ENCODE peak calls at places on chromosomes 2 and 18, in seven cellular contexts. D is SK-N-SH, J is breast epithelium, I is IMR-90, Y is neural progenitor cell, Z is left ventricle myocardium inferior, O is suprapubic skin. U is an unnamed sample.

GRCh38 chr2:63865159-63865799 is 23.6 kb downstream of the UGP2 start:
- DNase-seq in D (no peak), J (no peak), I (peak; percentile 60), Y (no peak), Z (no peak), O (no peak), U (no peak)

GRCh38 chr2:71001592-71002570 is 7.2 kb upstream of the TEX261 start:
- DNase-seq in D (peak; percentile 32), J (no peak), I (no peak), Y (peak; percentile 89), Z (no peak), O (no peak), U (no peak)

GRCh38 chr2:174125151-174125550 is 123.2 kb downstream of the OLA1 start:
- DNase-seq in D (no peak), J (no peak), I (no peak), Y (peak; percentile 60), Z (no peak), O (no peak), U (no peak)

GRCh38 chr18:4636957-4637356 is 181.8 kb upstream of the DLGAP1 start:
- DNase-seq in D (no peak), J (no peak), I (no peak), Y (peak; percentile 31), Z (no peak), O (no peak), U (no peak)

GRCh38 chr2:188456114-188456909 is 164.6 kb downstream of the GULP1 start:
- DNase-seq in D (no peak), J (no peak), I (no peak), Y (peak; percentile 19), Z (no peak), O (no peak), U (no peak)

GRCh38 chr2:100667801-100668200 is 105.0 kb downstream of the PDCL3 start:
- DNase-seq in D (no peak), J (no peak), I (no peak), Y (no peak), Z (no peak), O (no peak), U (no peak)

GRCh38 chr2:218389333-218390150 is 7.5 kb downstream of the SLC11A1 start:
- DNase-seq in D (no peak), J (no peak), I (no peak), Y (no peak), Z (no peak), O (no peak), U (no peak)

GRCh38 chr18:76231402-76231801 is 263.6 kb downstream of the ZNF516 start:
- DNase-seq in D (no peak), J (no peak), I (no peak), Y (no peak), Z (no peak), O (no peak), U (no peak)

GRCh38 chr2:239214725-239215124 is 186.1 kb downstream of the HDAC4 start:
- DNase-seq in D (no peak), J (no peak), I (no peak), Y (no peak), Z (no peak), O (no peak), U (no peak)

GRCh38 chr2:64937341-64938230 is 51.6 kb upstream of the SLC1A4 start:
- DNase-seq in D (no peak), J (no peak), I (no peak), Y (no peak), Z (peak; percentile 30), O (no peak), U (no peak)
- H3K27ac ChIP-seq in D (no peak overlapping the region), J (no peak overlapping the region), I (no peak overlapping the region), Y (no peak overlapping the region), Z (no peak overlapping the region), O (no peak overlapping the region), U (no peak overlapping the region)

GRCh38 chr2:205762883-205763282 is 80.6 kb downstream of the NRP2 start:
- DNase-seq in D (no peak), J (no peak), I (peak; percentile 31), Y (no peak), Z (no peak), O (no peak), U (no peak)
- H3K36me3 ChIP-seq in D (peaks cover 39% of the 10 kb centered on the region), J (no peaks in the 10 kb centered on the region), I (peaks cover 56% of the 10 kb centered on the region), Y (no peaks in the 10 kb centered on the region), Z (no peaks in the 10 kb centered on the region), O (no peaks in the 10 kb centered on the region), U (no peaks in the 10 kb centered on the region)

GRCh38 chr2:207706936-207707860 is 4.2 kb upstream of the CCNYL1 start:
- DNase-seq in D (no peak), J (no peak), I (no peak), Y (no peak), Z (no peak), O (no peak), U (no peak)
- H3K27ac ChIP-seq in D (no peak overlapping the region), J (no peak overlapping the region), I (no peak overlapping the region), Y (no peak overlapping the region), Z (no peak overlapping the region), O (no peak overlapping the region), U (no peak overlapping the region)

GRCh38 chr2:38568724-38569478 is 33.8 kb downstream of the HNRNPLL start:
- DNase-seq in D (no peak), J (no peak), I (no peak), Y (no peak), Z (no peak), O (no peak), U (no peak)
- H3K36me3 ChIP-seq in D (peaks cover 78% of the 10 kb centered on the region), J (peaks cover 16% of the 10 kb centered on the region), I (peaks cover 33% of the 10 kb centered on the region), Y (peaks cover 44% of the 10 kb centered on the region), Z (peaks cover 90% of the 10 kb centered on the region), O (peaks cover 61% of the 10 kb centered on the region), U (peaks cover 26% of the 10 kb centered on the region)

DNA sequence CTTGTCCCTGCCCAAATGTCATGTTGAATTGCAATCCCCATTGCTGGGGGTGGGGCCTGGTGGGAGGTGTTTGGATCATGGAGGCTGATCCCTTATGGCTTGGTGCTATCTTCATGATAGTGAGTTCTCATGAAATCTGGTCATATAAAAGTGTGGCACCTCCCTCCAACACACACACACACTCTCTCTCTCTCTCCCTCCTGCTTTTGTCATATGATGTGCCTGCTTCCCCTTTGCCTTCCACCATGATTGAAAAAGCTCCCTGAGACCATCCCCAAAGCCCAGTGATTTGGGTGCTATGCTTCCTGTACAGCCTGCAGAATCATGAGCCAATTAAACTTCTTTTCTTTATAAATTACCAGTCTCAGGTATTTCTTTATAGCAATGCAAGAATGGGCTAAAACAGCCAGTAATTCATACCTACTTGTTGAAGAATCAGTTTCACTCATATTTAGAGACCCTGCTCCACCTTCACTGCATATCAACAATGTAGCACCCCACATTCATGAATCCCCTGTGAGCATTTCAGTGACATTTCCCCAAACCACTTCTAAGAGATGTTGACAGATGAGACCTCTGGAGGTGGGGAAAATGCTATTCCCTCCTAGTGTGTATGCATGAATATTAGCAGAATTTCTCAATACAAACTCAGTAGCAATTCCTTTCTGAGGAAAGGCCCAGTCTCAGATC is 54.8 kb upstream of the STK17B start:
- DNase-seq in D (no peak), J (no peak), I (no peak), Y (no peak), Z (no peak), O (no peak), U (no peak)
- H3K27ac ChIP-seq in D (peak overlapping the region; percentile 77), J (no peak overlapping the region), I (no peak overlapping the region), Y (no peak overlapping the region), Z (no peak overlapping the region), O (peak overlapping the region; percentile 45), U (no peak overlapping the region)

U was measured in thoracic aorta.